ENCODE peak calls at places on chromosomes 1 and 21, in eight cellular contexts. B is CD4-positive, CD25-positive, alpha-beta regulatory T cell; K is lower lobe of right lung; H is fibroblast of mammary gland; Y is tibial nerve; V is uterus; W is CD8-positive, alpha-beta T cell; O is dorsolateral prefrontal cortex. T is an unnamed sample.

GRCh38 chr1:204190212-204191211 is 5.8 kb downstream of the KISS1 start:
- DNase-seq in B (no peak), K (no peak), H (peak), Y (no peak), V (peak), W (peak), O (no peak), T (no peak)

GRCh38 chr1:9361630-9362256 is 69.0 kb downstream of the SPSB1 start:
- DNase-seq in B (no peak), K (no peak), H (peak), Y (no peak), V (no peak), W (no peak), O (no peak), T (no peak)

GRCh38 chr1:205907794-205908193 is 35.5 kb downstream of the SLC26A9 start:
- DNase-seq in B (no peak), K (no peak), H (peak), Y (no peak), V (no peak), W (no peak), O (no peak), T (no peak)

GRCh38 chr1:71049951-71050598 is 2.5 kb upstream of the PTGER3 start:
- DNase-seq in B (peak), K (no peak), H (peak), Y (no peak), V (no peak), W (peak), O (no peak), T (peak)

GRCh38 chr1:64894438-64895196 is 71.7 kb downstream of the JAK1 start:
- DNase-seq in B (no peak), K (no peak), H (no peak), Y (no peak), V (no peak), W (no peak), O (no peak), T (no peak)

GRCh38 chr1:47997289-47998200 is at the start of gene TRABD2B:
- DNase-seq in B (peak), K (peak), H (peak), Y (peak), V (peak), W (peak), O (peak), T (peak)

GRCh38 chr1:69710484-69710883 is 142.8 kb downstream of the LRRC7 start:
- DNase-seq in B (no peak), K (no peak), H (no peak), Y (no peak), V (no peak), W (no peak), O (no peak), T (no peak)

GRCh38 chr1:39047374-39048229 is 21.5 kb downstream of the NDUFS5 start:
- DNase-seq in B (no peak), K (peak), H (peak), Y (no peak), V (peak), W (no peak), O (peak), T (no peak)

GRCh38 chr1:224497714-224498573 is 63.3 kb upstream of the WDR26 start:
- DNase-seq in B (peak), K (no peak), H (peak), Y (no peak), V (no peak), W (no peak), O (peak), T (peak)

GRCh38 chr1:115771847-115772457 is 3.4 kb upstream of the CASQ2 start:
- DNase-seq in B (peak), K (peak), H (peak), Y (no peak), V (peak), W (no peak), O (peak), T (peak)

GRCh38 chr1:19852036-19852435 is 30.2 kb upstream of the OTUD3 start:
- DNase-seq in B (no peak), K (no peak), H (no peak), Y (no peak), V (no peak), W (no peak), O (no peak), T (no peak)

GRCh38 chr1:192880191-192880590 is 71.4 kb downstream of the RGS2 start:
- DNase-seq in B (no peak), K (no peak), H (no peak), Y (no peak), V (no peak), W (no peak), O (no peak), T (no peak)

GRCh38 chr1:8232036-8232757 is 85.7 kb upstream of the SLC45A1 start:
- DNase-seq in B (no peak), K (no peak), H (peak), Y (no peak), V (peak), W (no peak), O (no peak), T (no peak)

GRCh38 chr1:180842052-180842451 is 70.6 kb upstream of the KIAA1614 start:
- DNase-seq in B (no peak), K (no peak), H (peak), Y (no peak), V (no peak), W (no peak), O (no peak), T (no peak)

GRCh38 chr1:24003331-24003972 is 23.3 kb upstream of the SRSF10 start:
- DNase-seq in B (no peak), K (no peak), H (peak), Y (no peak), V (no peak), W (no peak), O (no peak), T (no peak)

DNA sequence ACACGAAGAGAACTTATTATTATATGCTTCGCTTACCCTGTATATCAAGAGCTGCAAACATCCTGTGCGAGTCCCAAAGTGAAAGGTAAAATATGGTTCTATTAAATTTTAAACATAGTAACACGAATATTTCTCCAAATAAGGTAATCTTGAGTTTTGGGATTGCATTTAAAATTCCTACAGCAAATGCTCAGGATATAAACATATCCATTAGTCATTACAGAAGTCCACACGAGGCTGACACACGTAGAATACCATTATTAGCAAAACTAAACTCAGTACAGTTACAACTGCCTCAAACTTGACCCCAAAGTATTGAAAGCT is 282 bp upstream of the LYPLAL1 start:
- DNase-seq in B (no peak), K (no peak), H (no peak), Y (no peak), V (no peak), W (no peak), O (no peak), T (no peak)
- H3K4me3 ChIP-seq in B (peak), K (peak), H (peak), Y (peak), V (peak), W (peak), O (peak), T (peak)

GRCh38 chr1:173827611-173828010 is 2.9 kb upstream of the CENPL start:
- DNase-seq in B (no peak), K (no peak), H (peak), Y (no peak), V (no peak), W (no peak), O (no peak), T (no peak)
- H3K4me3 ChIP-seq in B (no peak), K (no peak), H (no peak), Y (no peak), V (no peak), W (no peak), O (no peak), T (no peak)

GRCh38 chr1:165816801-165817497 is 10.5 kb upstream of the UCK2 start:
- DNase-seq in B (no peak), K (no peak), H (no peak), Y (no peak), V (no peak), W (no peak), O (no peak), T (no peak)
- H3K4me3 ChIP-seq in B (no peak), K (no peak), H (no peak), Y (no peak), V (no peak), W (no peak), O (no peak), T (no peak)

GRCh38 chr1:43536196-43536863 is 5.6 kb downstream of the PTPRF start:
- DNase-seq in B (no peak), K (no peak), H (no peak), Y (no peak), V (no peak), W (no peak), O (no peak), T (peak)
- H3K4me3 ChIP-seq in B (no peak), K (no peak), H (no peak), Y (no peak), V (no peak), W (no peak), O (no peak), T (peak)

GRCh38 chr1:10648689-10649483 is 147.6 kb downstream of the CASZ1 start:
- DNase-seq in B (no peak), K (no peak), H (no peak), Y (no peak), V (no peak), W (no peak), O (no peak), T (no peak)
- H3K4me3 ChIP-seq in B (no peak), K (no peak), H (no peak), Y (no peak), V (no peak), W (no peak), O (no peak), T (no peak)

DNA sequence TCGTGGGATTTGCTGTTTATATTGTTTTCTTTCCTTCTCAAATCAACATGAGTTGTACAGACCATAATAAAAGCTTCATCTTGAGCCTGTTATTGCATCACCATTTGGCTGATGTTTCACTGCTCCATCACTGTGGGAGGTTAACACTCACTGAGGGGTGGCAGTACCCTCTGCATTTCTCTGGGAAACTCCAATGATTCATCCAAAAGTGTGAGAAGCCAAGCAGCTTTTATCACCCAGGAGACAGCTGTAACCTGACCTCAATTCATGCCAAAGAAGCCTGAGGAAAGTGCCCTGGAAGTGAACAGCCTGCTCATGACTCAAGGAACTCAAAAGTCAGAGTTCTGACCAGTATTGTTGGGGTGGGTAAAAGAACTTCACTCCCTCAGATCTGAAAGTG is 84.1 kb downstream of the GPR88 start:
- DNase-seq in B (no peak), K (no peak), H (peak), Y (no peak), V (peak), W (no peak), O (no peak), T (no peak)
- H3K4me3 ChIP-seq in B (no peak), K (no peak), H (no peak), Y (no peak), V (no peak), W (no peak), O (no peak), T (no peak)

GRCh38 chr21:31714741-31715365 is 17.1 kb downstream of the SCAF4 start:
- DNase-seq in B (no peak), K (no peak), H (no peak), Y (no peak), V (no peak), W (no peak), O (no peak), T (no peak)

GRCh38 chr21:31716106-31716505 is 15.8 kb downstream of the SCAF4 start:
- DNase-seq in B (no peak), K (no peak), H (no peak), Y (no peak), V (no peak), W (no peak), O (no peak), T (no peak)

GRCh38 chr21:31711745-31712144 is 20.2 kb downstream of the SCAF4 start:
- DNase-seq in B (no peak), K (no peak), H (no peak), Y (no peak), V (no peak), W (no peak), O (no peak), T (no peak)

GRCh38 chr21:31713115-31713514 is 18.8 kb downstream of the SCAF4 start:
- DNase-seq in B (no peak), K (no peak), H (no peak), Y (no peak), V (no peak), W (no peak), O (no peak), T (no peak)

GRCh38 chr21:31713973-31714740 is 17.8 kb downstream of the SCAF4 start:
- DNase-seq in B (peak), K (no peak), H (peak), Y (no peak), V (no peak), W (no peak), O (no peak), T (no peak)
- H3K4me3 ChIP-seq in B (peak), K (no peak), H (no peak), Y (no peak), V (no peak), W (no peak), O (no peak), T (no peak)

GRCh38 chr1:10490271-10490970 is 15.7 kb downstream of the PEX14 start:
- DNase-seq in B (no peak), K (no peak), H (no peak), Y (no peak), V (no peak), W (no peak), O (no peak), T (no peak)
- H3K4me3 ChIP-seq in B (no peak), K (no peak), H (no peak), Y (no peak), V (no peak), W (no peak), O (no peak), T (no peak)